ENCODE peak calls at places on chromosomes 11 and 22, in five cellular contexts. Q is fibroblast of mammary gland, M is lower leg skin, X is DMS153, R is EL. D is an unnamed sample.

GRCh38 chr11:76672431-76673163 is 2.0 kb upstream of the LRRC32 start:
- DNase-seq in Q (no peak), M (no peak), X (no peak), R (no peak), D (no peak)

GRCh38 chr22:17264321-17265052 is 45.3 kb upstream of the ADA2 start:
- DNase-seq in Q (peak), M (no peak), X (peak), R (peak), D (no peak)

GRCh38 chr11:116062129-116062525 is 557.9 kb upstream of the CADM1 start:
- DNase-seq in Q (no peak), M (no peak), X (no peak), R (no peak), D (no peak)

GRCh38 chr22:26977741-26978140 is 320.4 kb downstream of the MIAT start:
- DNase-seq in Q (no peak), M (no peak), X (no peak), R (no peak), D (no peak)

GRCh38 chr11:70928854-70929598 is 323.4 kb downstream of the SHANK2 start:
- DNase-seq in Q (no peak), M (no peak), X (no peak), R (no peak), D (no peak)

GRCh38 chr11:95359756-95360155 is 128.8 kb upstream of the SESN3 start:
- DNase-seq in Q (no peak), M (no peak), X (no peak), R (no peak), D (no peak)

GRCh38 chr11:70072471-70073187 is 5.5 kb upstream of the ANO1 start:
- DNase-seq in Q (no peak), M (no peak), X (no peak), R (no peak), D (no peak)

GRCh38 chr11:61507962-61508824 is at the start of gene LRRC10B:
- DNase-seq in Q (no peak), M (no peak), X (peak), R (peak), D (peak)

GRCh38 chr11:115623021-115623451 is 118.8 kb upstream of the CADM1 start:
- DNase-seq in Q (peak), M (peak), X (no peak), R (peak), D (peak)